ENCODE peak calls at places on chromosomes 12 and 14, in six cellular contexts. One of them, this sample, is unnamed.

GRCh38 chr14:44404599-44405349 is 102.3 kb downstream of the FSCB start:
- DNase-seq in stimulated activated CD8-positive, alpha-beta memory T cell treated with anti-CD3 and anti-CD28 coated beads, Interleukin-2, amount 100 ng/mL, for 48 hours: no peak
- DNase-seq in HEK293T: no peak
- DNase-seq in NCI-H82: no peak
- DNase-seq in effector CD4-positive, alpha-beta T cell: no peak
- DNase-seq in T-helper 2 cell: no peak
- DNase-seq in this sample: peak

GRCh38 chr12:55972045-55972843 is 1.6 kb upstream of the RAB5B start:
- DNase-seq in stimulated activated CD8-positive, alpha-beta memory T cell treated with anti-CD3 and anti-CD28 coated beads, Interleukin-2, amount 100 ng/mL, for 48 hours: no peak
- DNase-seq in NCI-H82: no peak
- DNase-seq in T-helper 2 cell: peak
- DNase-seq in effector CD4-positive, alpha-beta T cell: no peak
- DNase-seq in HEK293T: no peak
- DNase-seq in this sample: no peak

GRCh38 chr14:56294125-56294524 is 175.9 kb downstream of the PELI2 start:
- DNase-seq in T-helper 2 cell: peak
- DNase-seq in NCI-H82: peak
- DNase-seq in stimulated activated CD8-positive, alpha-beta memory T cell treated with anti-CD3 and anti-CD28 coated beads, Interleukin-2, amount 100 ng/mL, for 48 hours: no peak
- DNase-seq in HEK293T: peak
- DNase-seq in effector CD4-positive, alpha-beta T cell: no peak
- DNase-seq in this sample: no peak

GRCh38 chr12:75660107-75660530 is 148.7 kb upstream of the KRR1 start:
- DNase-seq in HEK293T: no peak
- DNase-seq in effector CD4-positive, alpha-beta T cell: no peak
- DNase-seq in T-helper 2 cell: peak
- DNase-seq in NCI-H82: no peak
- DNase-seq in stimulated activated CD8-positive, alpha-beta memory T cell treated with anti-CD3 and anti-CD28 coated beads, Interleukin-2, amount 100 ng/mL, for 48 hours: no peak
- DNase-seq in this sample: no peak

GRCh38 chr12:74242088-74242487 is 295.5 kb upstream of the ATXN7L3B start:
- DNase-seq in NCI-H82: no peak
- DNase-seq in stimulated activated CD8-positive, alpha-beta memory T cell treated with anti-CD3 and anti-CD28 coated beads, Interleukin-2, amount 100 ng/mL, for 48 hours: no peak
- DNase-seq in HEK293T: no peak
- DNase-seq in T-helper 2 cell: no peak
- DNase-seq in effector CD4-positive, alpha-beta T cell: no peak
- DNase-seq in this sample: no peak

GRCh38 chr12:93186131-93186530 is 191.6 kb upstream of the NUDT4 start:
- DNase-seq in effector CD4-positive, alpha-beta T cell: no peak
- DNase-seq in NCI-H82: no peak
- DNase-seq in T-helper 2 cell: no peak
- DNase-seq in stimulated activated CD8-positive, alpha-beta memory T cell treated with anti-CD3 and anti-CD28 coated beads, Interleukin-2, amount 100 ng/mL, for 48 hours: no peak
- DNase-seq in HEK293T: no peak
- DNase-seq in this sample: no peak

GRCh38 chr12:27821259-27821973 is 41.4 kb upstream of the MANSC4 start:
- DNase-seq in effector CD4-positive, alpha-beta T cell: peak
- DNase-seq in NCI-H82: peak
- DNase-seq in stimulated activated CD8-positive, alpha-beta memory T cell treated with anti-CD3 and anti-CD28 coated beads, Interleukin-2, amount 100 ng/mL, for 48 hours: no peak
- DNase-seq in HEK293T: peak
- DNase-seq in T-helper 2 cell: peak
- DNase-seq in this sample: peak

GRCh38 chr12:121800694-121801600 is 2.9 kb upstream of the SETD1B start:
- DNase-seq in T-helper 2 cell: peak
- DNase-seq in stimulated activated CD8-positive, alpha-beta memory T cell treated with anti-CD3 and anti-CD28 coated beads, Interleukin-2, amount 100 ng/mL, for 48 hours: peak
- DNase-seq in NCI-H82: peak
- DNase-seq in effector CD4-positive, alpha-beta T cell: peak
- DNase-seq in HEK293T: peak
- DNase-seq in this sample: peak

GRCh38 chr12:11787921-11788849 is 138.7 kb downstream of the ETV6 start:
- DNase-seq in NCI-H82: peak
- DNase-seq in T-helper 2 cell: no peak
- DNase-seq in stimulated activated CD8-positive, alpha-beta memory T cell treated with anti-CD3 and anti-CD28 coated beads, Interleukin-2, amount 100 ng/mL, for 48 hours: no peak
- DNase-seq in effector CD4-positive, alpha-beta T cell: no peak
- DNase-seq in HEK293T: no peak
- DNase-seq in this sample: peak

GRCh38 chr14:102095231-102095870 is 8.5 kb upstream of the HSP90AA1 start:
- DNase-seq in HEK293T: no peak
- DNase-seq in stimulated activated CD8-positive, alpha-beta memory T cell treated with anti-CD3 and anti-CD28 coated beads, Interleukin-2, amount 100 ng/mL, for 48 hours: no peak
- DNase-seq in effector CD4-positive, alpha-beta T cell: no peak
- DNase-seq in NCI-H82: no peak
- DNase-seq in T-helper 2 cell: peak
- DNase-seq in this sample: no peak

GRCh38 chr12:98295681-98296080 is 219.7 kb upstream of the TMPO start:
- DNase-seq in effector CD4-positive, alpha-beta T cell: no peak
- DNase-seq in stimulated activated CD8-positive, alpha-beta memory T cell treated with anti-CD3 and anti-CD28 coated beads, Interleukin-2, amount 100 ng/mL, for 48 hours: no peak
- DNase-seq in T-helper 2 cell: no peak
- DNase-seq in HEK293T: no peak
- DNase-seq in NCI-H82: no peak
- DNase-seq in this sample: no peak

GRCh38 chr12:18683603-18684002 is 54.2 kb downstream of the PLCZ1 start:
- DNase-seq in effector CD4-positive, alpha-beta T cell: no peak
- DNase-seq in stimulated activated CD8-positive, alpha-beta memory T cell treated with anti-CD3 and anti-CD28 coated beads, Interleukin-2, amount 100 ng/mL, for 48 hours: no peak
- DNase-seq in HEK293T: no peak
- DNase-seq in T-helper 2 cell: no peak
- DNase-seq in NCI-H82: no peak
- DNase-seq in this sample: no peak

GRCh38 chr14:86038401-86038985 is 508.5 kb downstream of the FLRT2 start:
- DNase-seq in stimulated activated CD8-positive, alpha-beta memory T cell treated with anti-CD3 and anti-CD28 coated beads, Interleukin-2, amount 100 ng/mL, for 48 hours: peak
- DNase-seq in HEK293T: peak
- DNase-seq in effector CD4-positive, alpha-beta T cell: no peak
- DNase-seq in NCI-H82: peak
- DNase-seq in T-helper 2 cell: peak
- DNase-seq in this sample: peak

GRCh38 chr14:69945905-69946304 is 66.7 kb downstream of the SMOC1 start:
- DNase-seq in NCI-H82: no peak
- DNase-seq in effector CD4-positive, alpha-beta T cell: no peak
- DNase-seq in stimulated activated CD8-positive, alpha-beta memory T cell treated with anti-CD3 and anti-CD28 coated beads, Interleukin-2, amount 100 ng/mL, for 48 hours: no peak
- DNase-seq in HEK293T: peak
- DNase-seq in T-helper 2 cell: no peak
- DNase-seq in this sample: peak

GRCh38 chr14:36270191-36270590 is 50.2 kb downstream of the MBIP start:
- DNase-seq in HEK293T: no peak
- DNase-seq in NCI-H82: no peak
- DNase-seq in effector CD4-positive, alpha-beta T cell: no peak
- DNase-seq in T-helper 2 cell: no peak
- DNase-seq in stimulated activated CD8-positive, alpha-beta memory T cell treated with anti-CD3 and anti-CD28 coated beads, Interleukin-2, amount 100 ng/mL, for 48 hours: no peak
- DNase-seq in this sample: no peak

GRCh38 chr14:102799684-102800562 is 22.7 kb downstream of the TRAF3 start:
- DNase-seq in HEK293T: no peak
- DNase-seq in stimulated activated CD8-positive, alpha-beta memory T cell treated with anti-CD3 and anti-CD28 coated beads, Interleukin-2, amount 100 ng/mL, for 48 hours: no peak
- DNase-seq in effector CD4-positive, alpha-beta T cell: no peak
- DNase-seq in T-helper 2 cell: no peak
- DNase-seq in NCI-H82: no peak
- DNase-seq in this sample: no peak

GRCh38 chr12:79933043-79933442 is 1.9 kb downstream of the PPP1R12A start:
- DNase-seq in T-helper 2 cell: no peak
- DNase-seq in effector CD4-positive, alpha-beta T cell: no peak
- DNase-seq in HEK293T: no peak
- DNase-seq in stimulated activated CD8-positive, alpha-beta memory T cell treated with anti-CD3 and anti-CD28 coated beads, Interleukin-2, amount 100 ng/mL, for 48 hours: no peak
- DNase-seq in NCI-H82: no peak
- DNase-seq in this sample: no peak

GRCh38 chr12:53722450-53723041 is 4.7 kb downstream of the CALCOCO1 start:
- DNase-seq in HEK293T: no peak
- DNase-seq in stimulated activated CD8-positive, alpha-beta memory T cell treated with anti-CD3 and anti-CD28 coated beads, Interleukin-2, amount 100 ng/mL, for 48 hours: no peak
- DNase-seq in NCI-H82: no peak
- DNase-seq in T-helper 2 cell: peak
- DNase-seq in effector CD4-positive, alpha-beta T cell: no peak
- DNase-seq in this sample: no peak

GRCh38 chr14:62629070-62629580 is 416.1 kb downstream of the KCNH5 start:
- DNase-seq in NCI-H82: no peak
- DNase-seq in T-helper 2 cell: no peak
- DNase-seq in stimulated activated CD8-positive, alpha-beta memory T cell treated with anti-CD3 and anti-CD28 coated beads, Interleukin-2, amount 100 ng/mL, for 48 hours: no peak
- DNase-seq in effector CD4-positive, alpha-beta T cell: no peak
- DNase-seq in HEK293T: no peak
- DNase-seq in this sample: no peak

GRCh38 chr12:49033611-49034286 is 15.2 kb upstream of the PRKAG1 start:
- DNase-seq in T-helper 2 cell: no peak
- DNase-seq in HEK293T: no peak
- DNase-seq in NCI-H82: no peak
- DNase-seq in stimulated activated CD8-positive, alpha-beta memory T cell treated with anti-CD3 and anti-CD28 coated beads, Interleukin-2, amount 100 ng/mL, for 48 hours: no peak
- DNase-seq in effector CD4-positive, alpha-beta T cell: no peak
- DNase-seq in this sample: no peak

GRCh38 chr14:105857816-105858675 is 331.7 kb downstream of the TMEM121 start:
- DNase-seq in HEK293T: no peak
- DNase-seq in stimulated activated CD8-positive, alpha-beta memory T cell treated with anti-CD3 and anti-CD28 coated beads, Interleukin-2, amount 100 ng/mL, for 48 hours: no peak
- DNase-seq in effector CD4-positive, alpha-beta T cell: no peak
- DNase-seq in T-helper 2 cell: peak
- DNase-seq in NCI-H82: no peak
- DNase-seq in this sample: no peak

GRCh38 chr14:36271939-36272907 is 48.2 kb downstream of the MBIP start:
- DNase-seq in effector CD4-positive, alpha-beta T cell: no peak
- DNase-seq in stimulated activated CD8-positive, alpha-beta memory T cell treated with anti-CD3 and anti-CD28 coated beads, Interleukin-2, amount 100 ng/mL, for 48 hours: peak
- DNase-seq in T-helper 2 cell: peak
- DNase-seq in HEK293T: peak
- DNase-seq in NCI-H82: no peak
- DNase-seq in this sample: no peak

GRCh38 chr12:29200586-29200985 is 51.5 kb downstream of the FAR2 start:
- DNase-seq in stimulated activated CD8-positive, alpha-beta memory T cell treated with anti-CD3 and anti-CD28 coated beads, Interleukin-2, amount 100 ng/mL, for 48 hours: no peak
- DNase-seq in T-helper 2 cell: no peak
- DNase-seq in HEK293T: no peak
- DNase-seq in effector CD4-positive, alpha-beta T cell: no peak
- DNase-seq in NCI-H82: peak
- DNase-seq in this sample: no peak

GRCh38 chr14:54857830-54858269 is 44.8 kb downstream of the GCH1 start:
- DNase-seq in effector CD4-positive, alpha-beta T cell: no peak
- DNase-seq in stimulated activated CD8-positive, alpha-beta memory T cell treated with anti-CD3 and anti-CD28 coated beads, Interleukin-2, amount 100 ng/mL, for 48 hours: no peak
- DNase-seq in T-helper 2 cell: no peak
- DNase-seq in NCI-H82: no peak
- DNase-seq in HEK293T: no peak
- DNase-seq in this sample: no peak

GRCh38 chr14:35050652-35051051 is 4.6 kb downstream of the FAM177A1 start:
- DNase-seq in NCI-H82: no peak
- DNase-seq in effector CD4-positive, alpha-beta T cell: no peak
- DNase-seq in T-helper 2 cell: no peak
- DNase-seq in stimulated activated CD8-positive, alpha-beta memory T cell treated with anti-CD3 and anti-CD28 coated beads, Interleukin-2, amount 100 ng/mL, for 48 hours: no peak
- DNase-seq in HEK293T: no peak
- DNase-seq in this sample: no peak

GRCh38 chr14:99462211-99462610 is 18.4 kb downstream of the SETD3 start:
- DNase-seq in T-helper 2 cell: no peak
- DNase-seq in NCI-H82: no peak
- DNase-seq in effector CD4-positive, alpha-beta T cell: no peak
- DNase-seq in stimulated activated CD8-positive, alpha-beta memory T cell treated with anti-CD3 and anti-CD28 coated beads, Interleukin-2, amount 100 ng/mL, for 48 hours: no peak
- DNase-seq in HEK293T: no peak
- DNase-seq in this sample: no peak

GRCh38 chr14:64465856-64466554 is 706 bp downstream of the AKAP5 start:
- DNase-seq in T-helper 2 cell: no peak
- DNase-seq in effector CD4-positive, alpha-beta T cell: no peak
- DNase-seq in HEK293T: peak
- DNase-seq in stimulated activated CD8-positive, alpha-beta memory T cell treated with anti-CD3 and anti-CD28 coated beads, Interleukin-2, amount 100 ng/mL, for 48 hours: no peak
- DNase-seq in NCI-H82: peak
- DNase-seq in this sample: peak

This sample was measured in NCI-H2171 treated with DMSO at 0.1 percent for 48 hours.